ENCODE peak calls at places on chromosomes 7 and 10, in ten cellular contexts. One of them, this sample, is unnamed.

GRCh38 chr10:118851062-118852035 is 96.6 kb upstream of the CACUL1 start:
- DNase-seq in right lobe of liver: no peak
- DNase-seq in A673: no peak
- DNase-seq in lower lobe of right lung: no peak
- DNase-seq in AG10803: no peak
- DNase-seq in A549: no peak
- DNase-seq in PC-9: no peak
- DNase-seq in body of pancreas: no peak
- DNase-seq in fibroblast of mammary gland: peak
- DNase-seq in epithelial cell of esophagus: peak
- DNase-seq in this sample: no peak

GRCh38 chr7:54785261-54785660 is 26.2 kb upstream of the SEC61G start:
- DNase-seq in A549: no peak
- DNase-seq in fibroblast of mammary gland: peak
- DNase-seq in right lobe of liver: no peak
- DNase-seq in epithelial cell of esophagus: peak
- DNase-seq in PC-9: peak
- DNase-seq in A673: no peak
- DNase-seq in lower lobe of right lung: no peak
- DNase-seq in body of pancreas: no peak
- DNase-seq in AG10803: no peak
- DNase-seq in this sample: no peak

GRCh38 chr7:121795736-121796135 is 77.2 kb upstream of the PTPRZ1 start:
- DNase-seq in AG10803: no peak
- DNase-seq in PC-9: no peak
- DNase-seq in lower lobe of right lung: no peak
- DNase-seq in fibroblast of mammary gland: no peak
- DNase-seq in epithelial cell of esophagus: peak
- DNase-seq in body of pancreas: no peak
- DNase-seq in right lobe of liver: no peak
- DNase-seq in A549: no peak
- DNase-seq in A673: no peak
- DNase-seq in this sample: no peak

GRCh38 chr7:96297873-96298272 is 24.0 kb downstream of the SLC25A13 start:
- DNase-seq in AG10803: no peak
- DNase-seq in epithelial cell of esophagus: no peak
- DNase-seq in right lobe of liver: no peak
- DNase-seq in body of pancreas: no peak
- DNase-seq in A549: no peak
- DNase-seq in A673: no peak
- DNase-seq in fibroblast of mammary gland: no peak
- DNase-seq in PC-9: no peak
- DNase-seq in lower lobe of right lung: no peak
- DNase-seq in this sample: no peak

GRCh38 chr10:82762641-82763040 is 887.6 kb downstream of the NRG3 start:
- DNase-seq in AG10803: no peak
- DNase-seq in PC-9: no peak
- DNase-seq in lower lobe of right lung: no peak
- DNase-seq in A549: no peak
- DNase-seq in A673: no peak
- DNase-seq in right lobe of liver: no peak
- DNase-seq in body of pancreas: no peak
- DNase-seq in epithelial cell of esophagus: no peak
- DNase-seq in fibroblast of mammary gland: no peak
- DNase-seq in this sample: no peak

GRCh38 chr10:112969542-112969941 is 19.5 kb downstream of the TCF7L2 start:
- DNase-seq in lower lobe of right lung: no peak
- DNase-seq in fibroblast of mammary gland: no peak
- DNase-seq in epithelial cell of esophagus: peak
- DNase-seq in A549: no peak
- DNase-seq in A673: no peak
- DNase-seq in right lobe of liver: no peak
- DNase-seq in PC-9: no peak
- DNase-seq in AG10803: no peak
- DNase-seq in body of pancreas: no peak
- DNase-seq in this sample: no peak

GRCh38 chr10:128220011-128220410 is 93.8 kb upstream of the MKI67 start:
- DNase-seq in AG10803: no peak
- DNase-seq in fibroblast of mammary gland: no peak
- DNase-seq in A673: no peak
- DNase-seq in epithelial cell of esophagus: peak
- DNase-seq in body of pancreas: no peak
- DNase-seq in lower lobe of right lung: no peak
- DNase-seq in A549: no peak
- DNase-seq in right lobe of liver: no peak
- DNase-seq in PC-9: no peak
- DNase-seq in this sample: no peak

GRCh38 chr10:124686707-124687376 is 57.3 kb downstream of the FAM53B start:
- DNase-seq in lower lobe of right lung: no peak
- DNase-seq in AG10803: no peak
- DNase-seq in right lobe of liver: peak
- DNase-seq in fibroblast of mammary gland: no peak
- DNase-seq in epithelial cell of esophagus: no peak
- DNase-seq in body of pancreas: no peak
- DNase-seq in A673: no peak
- DNase-seq in PC-9: no peak
- DNase-seq in A549: no peak
- DNase-seq in this sample: no peak

GRCh38 chr7:66693331-66693730 is 47.2 kb upstream of the RABGEF1 start:
- DNase-seq in epithelial cell of esophagus: no peak
- DNase-seq in lower lobe of right lung: no peak
- DNase-seq in body of pancreas: no peak
- DNase-seq in fibroblast of mammary gland: no peak
- DNase-seq in A673: no peak
- DNase-seq in PC-9: no peak
- DNase-seq in A549: no peak
- DNase-seq in AG10803: no peak
- DNase-seq in right lobe of liver: no peak
- DNase-seq in this sample: no peak

GRCh38 chr7:23369100-23369499 is 70.0 kb downstream of the MALSU1 start:
- DNase-seq in lower lobe of right lung: no peak
- DNase-seq in PC-9: no peak
- DNase-seq in right lobe of liver: no peak
- DNase-seq in body of pancreas: no peak
- DNase-seq in fibroblast of mammary gland: no peak
- DNase-seq in A549: no peak
- DNase-seq in epithelial cell of esophagus: no peak
- DNase-seq in A673: no peak
- DNase-seq in AG10803: no peak
- DNase-seq in this sample: no peak

GRCh38 chr7:44103941-44104879 is at the start of gene AEBP1:
- DNase-seq in body of pancreas: no peak
- DNase-seq in AG10803: peak
- DNase-seq in epithelial cell of esophagus: no peak
- DNase-seq in right lobe of liver: no peak
- DNase-seq in PC-9: no peak
- DNase-seq in fibroblast of mammary gland: peak
- DNase-seq in lower lobe of right lung: no peak
- DNase-seq in A549: no peak
- DNase-seq in A673: peak
- DNase-seq in this sample: peak

DNA sequence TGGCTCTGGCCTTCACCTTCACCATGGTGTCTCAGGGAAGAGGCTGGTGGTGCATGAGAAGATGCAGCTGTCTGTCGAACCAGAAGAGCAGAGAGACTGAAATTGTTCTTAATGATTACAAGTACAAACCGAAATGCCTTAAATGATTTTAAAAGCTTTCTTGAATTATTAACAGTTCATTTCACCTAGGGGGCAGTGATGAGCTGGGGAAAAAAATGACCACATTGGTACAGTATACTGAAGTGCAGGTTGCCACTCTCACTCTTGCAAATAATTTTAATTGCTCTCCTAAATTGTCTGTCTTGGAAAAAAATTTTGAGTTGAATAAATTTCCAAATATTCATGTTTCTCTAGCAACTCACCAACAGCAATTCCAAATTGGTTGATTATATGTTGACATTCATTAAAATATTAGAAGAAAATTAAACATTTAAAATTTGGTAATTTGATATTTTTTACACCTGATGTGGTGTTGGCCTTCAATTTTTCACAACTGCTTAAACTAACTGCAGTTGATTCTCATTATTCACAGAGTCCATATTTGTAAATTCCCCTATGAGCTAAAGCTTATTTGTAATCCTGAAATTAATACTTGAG is 692.6 kb downstream of the ZWINT start:
- DNase-seq in A673: peak
- DNase-seq in A549: no peak
- DNase-seq in fibroblast of mammary gland: no peak
- DNase-seq in right lobe of liver: no peak
- DNase-seq in lower lobe of right lung: no peak
- DNase-seq in AG10803: no peak
- DNase-seq in body of pancreas: no peak
- DNase-seq in epithelial cell of esophagus: peak
- DNase-seq in PC-9: no peak
- DNase-seq in this sample: no peak
- TF ChIP-seq CTCF in A673: peak
- TF ChIP-seq CTCF in A549: peak
- TF ChIP-seq CTCF in fibroblast of mammary gland: no peak
- TF ChIP-seq CTCF in right lobe of liver: peak
- TF ChIP-seq CTCF in lower lobe of right lung: no peak
- TF ChIP-seq CTCF in AG10803: no peak
- TF ChIP-seq CTCF in body of pancreas: peak
- TF ChIP-seq CTCF in epithelial cell of esophagus: peak
- TF ChIP-seq CTCF in PC-9: peak
- TF ChIP-seq CTCF in this sample: no peak

GRCh38 chr10:69802424-69803161 is 887 bp downstream of the COL13A1 start:
- DNase-seq in right lobe of liver: no peak
- DNase-seq in epithelial cell of esophagus: peak
- DNase-seq in lower lobe of right lung: no peak
- DNase-seq in body of pancreas: no peak
- DNase-seq in A673: peak
- DNase-seq in AG10803: peak
- DNase-seq in PC-9: peak
- DNase-seq in A549: no peak
- DNase-seq in fibroblast of mammary gland: peak
- DNase-seq in this sample: peak

GRCh38 chr10:69800109-69800508 is 1.6 kb upstream of the COL13A1 start:
- DNase-seq in lower lobe of right lung: no peak
- DNase-seq in A673: peak
- DNase-seq in fibroblast of mammary gland: peak
- DNase-seq in A549: peak
- DNase-seq in right lobe of liver: no peak
- DNase-seq in PC-9: peak
- DNase-seq in body of pancreas: peak
- DNase-seq in epithelial cell of esophagus: peak
- DNase-seq in AG10803: peak
- DNase-seq in this sample: peak

GRCh38 chr10:69800665-69801064 is 1.0 kb upstream of the COL13A1 start:
- DNase-seq in fibroblast of mammary gland: no peak
- DNase-seq in epithelial cell of esophagus: no peak
- DNase-seq in right lobe of liver: no peak
- DNase-seq in lower lobe of right lung: no peak
- DNase-seq in A673: no peak
- DNase-seq in AG10803: no peak
- DNase-seq in A549: no peak
- DNase-seq in PC-9: no peak
- DNase-seq in body of pancreas: no peak
- DNase-seq in this sample: no peak

GRCh38 chr10:69801094-69801433 is 642 bp upstream of the COL13A1 start:
- DNase-seq in lower lobe of right lung: peak
- DNase-seq in body of pancreas: peak
- DNase-seq in PC-9: peak
- DNase-seq in epithelial cell of esophagus: peak
- DNase-seq in right lobe of liver: peak
- DNase-seq in AG10803: peak
- DNase-seq in A673: peak
- DNase-seq in fibroblast of mammary gland: peak
- DNase-seq in A549: peak
- DNase-seq in this sample: peak

DNA sequence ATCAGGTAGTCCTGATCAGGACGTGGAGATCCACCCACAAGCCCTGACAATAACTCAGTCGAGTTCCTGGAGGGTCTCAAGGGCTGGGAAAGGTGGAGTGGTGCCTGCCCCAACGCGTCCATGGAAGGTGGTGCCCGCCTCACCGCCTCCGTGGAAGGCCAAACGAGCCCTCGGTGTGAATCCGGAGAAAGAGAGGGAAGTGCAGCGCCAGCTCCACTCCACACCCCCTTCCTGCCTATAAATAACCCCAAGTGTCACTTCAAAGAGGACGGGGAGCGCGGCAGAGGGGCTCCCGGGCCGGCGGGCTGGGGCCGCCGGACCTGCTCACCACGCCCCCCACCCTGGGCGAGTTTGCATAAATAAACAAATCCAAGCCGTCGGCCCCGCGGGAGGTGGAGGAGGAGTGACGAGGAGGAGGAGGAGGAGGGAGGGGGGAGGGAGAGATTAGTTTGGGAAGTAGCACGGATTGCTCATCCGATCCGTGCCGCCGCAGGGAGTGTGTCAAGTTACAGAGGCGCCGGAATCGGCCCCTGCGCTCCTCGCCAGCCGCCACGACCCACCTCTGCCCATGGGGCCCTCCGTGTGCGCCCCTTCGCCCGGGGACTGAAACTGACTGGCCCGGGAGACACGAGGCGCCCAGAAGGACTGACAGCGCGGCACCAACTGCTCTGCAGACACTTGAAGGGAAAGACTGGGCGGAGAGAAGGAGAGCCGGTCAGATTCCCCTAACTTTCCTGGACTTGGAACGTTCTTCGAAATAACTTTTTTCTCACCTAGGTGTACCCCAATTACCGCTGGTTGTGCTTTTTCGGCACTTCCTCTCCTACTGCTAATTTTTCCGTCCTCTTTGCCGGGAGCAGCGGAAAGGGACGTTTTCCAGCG is at the start of gene COL13A1:
- DNase-seq in epithelial cell of esophagus: peak
- DNase-seq in fibroblast of mammary gland: peak
- DNase-seq in right lobe of liver: peak
- DNase-seq in A549: peak
- DNase-seq in AG10803: peak
- DNase-seq in body of pancreas: peak
- DNase-seq in PC-9: peak
- DNase-seq in lower lobe of right lung: peak
- DNase-seq in A673: peak
- DNase-seq in this sample: peak
- H3K4me3 ChIP-seq in epithelial cell of esophagus: peak
- H3K4me3 ChIP-seq in fibroblast of mammary gland: peak
- H3K4me3 ChIP-seq in right lobe of liver: peak
- H3K4me3 ChIP-seq in A549: peak
- H3K4me3 ChIP-seq in AG10803: peak
- H3K4me3 ChIP-seq in body of pancreas: peak
- H3K4me3 ChIP-seq in PC-9: peak
- H3K4me3 ChIP-seq in lower lobe of right lung: peak
- H3K4me3 ChIP-seq in A673: peak
- H3K4me3 ChIP-seq in this sample: peak

GRCh38 chr7:19982841-19983835 is 209.7 kb upstream of the TMEM196 start:
- DNase-seq in body of pancreas: no peak
- DNase-seq in lower lobe of right lung: no peak
- DNase-seq in PC-9: no peak
- DNase-seq in A549: no peak
- DNase-seq in fibroblast of mammary gland: peak
- DNase-seq in A673: peak
- DNase-seq in right lobe of liver: no peak
- DNase-seq in AG10803: peak
- DNase-seq in epithelial cell of esophagus: peak
- DNase-seq in this sample: peak
- TF ChIP-seq CTCF in body of pancreas: peak
- TF ChIP-seq CTCF in lower lobe of right lung: peak
- TF ChIP-seq CTCF in PC-9: peak
- TF ChIP-seq CTCF in A549: peak
- TF ChIP-seq CTCF in fibroblast of mammary gland: peak
- TF ChIP-seq CTCF in A673: peak
- TF ChIP-seq CTCF in right lobe of liver: no peak
- TF ChIP-seq CTCF in AG10803: peak
- TF ChIP-seq CTCF in epithelial cell of esophagus: peak
- TF ChIP-seq CTCF in this sample: peak

GRCh38 chr7:41882271-41882670 is 179.4 kb upstream of the INHBA start:
- DNase-seq in A673: no peak
- DNase-seq in lower lobe of right lung: no peak
- DNase-seq in body of pancreas: no peak
- DNase-seq in PC-9: no peak
- DNase-seq in A549: no peak
- DNase-seq in epithelial cell of esophagus: no peak
- DNase-seq in AG10803: no peak
- DNase-seq in fibroblast of mammary gland: no peak
- DNase-seq in right lobe of liver: no peak
- DNase-seq in this sample: no peak
- H3K4me3 ChIP-seq in A673: no peak
- H3K4me3 ChIP-seq in lower lobe of right lung: no peak
- H3K4me3 ChIP-seq in body of pancreas: no peak
- H3K4me3 ChIP-seq in PC-9: no peak
- H3K4me3 ChIP-seq in A549: no peak
- H3K4me3 ChIP-seq in epithelial cell of esophagus: no peak
- H3K4me3 ChIP-seq in AG10803: no peak
- H3K4me3 ChIP-seq in fibroblast of mammary gland: no peak
- H3K4me3 ChIP-seq in right lobe of liver: no peak
- H3K4me3 ChIP-seq in this sample: no peak

This sample was measured in choroid plexus epithelial cell.